ENCODE peak calls at places on chromosomes 12 and 14, in ten cellular contexts. B is activated CD4-positive, CD25-positive, alpha-beta regulatory T cell treated with anti-CD3 and anti-CD28 coated beads, Interleukin-2, amount 50 U/mL, for 16 hours; Q is neural crest cell; Z is HEK293T; U is stimulated activated naive CD8-positive, alpha-beta T cell treated with anti-CD3 and anti-CD28 coated beads, Interleukin-15, amount 100 ng/mL, for 72 hours; O is NCI-H524 treated with DMSO at 0.1 percent for 48 hours; R is stimulated activated CD4-positive, alpha-beta T cell treated with anti-CD3 and anti-CD28 coated beads, Interleukin-1b, Interleukin-23, amount 100 ng/mL, for 1 hour; N is HS-27A; S is CD8-positive, alpha-beta memory T cell; J is activated naive CD8-positive, alpha-beta T cell treated with anti-CD3 and anti-CD28 coated beads, Interleukin-2, amount 50 U/mL, for 24 hours. P is an unnamed sample.

GRCh38 chr14:103127861-103128598 is 4.8 kb downstream of the TNFAIP2 start:
- DNase-seq in Z (no peak), Q (no peak), J (no peak), U (no peak), R (no peak), N (no peak), B (no peak), S (no peak), O (no peak), P (no peak)

GRCh38 chr14:77520626-77521025 is 22.0 kb upstream of the ISM2 start:
- DNase-seq in Z (no peak), R (no peak), B (no peak), N (no peak), U (no peak), O (no peak), J (no peak), S (no peak), Q (no peak), P (no peak)

GRCh38 chr12:70823182-70823976 is 97.2 kb downstream of the PTPRR start:
- DNase-seq in J (no peak), O (no peak), Q (no peak), Z (no peak), B (no peak), S (no peak), U (no peak), R (no peak), N (no peak), P (no peak)

GRCh38 chr12:49301759-49302158 is 6.8 kb downstream of the PRPH start:
- DNase-seq in Z (no peak), R (no peak), S (no peak), J (no peak), O (no peak), U (no peak), Q (no peak), N (no peak), B (no peak), P (no peak)

GRCh38 chr12:20445693-20446092 is 77.4 kb downstream of the PDE3A start:
- DNase-seq in Q (no peak), U (no peak), O (no peak), Z (no peak), N (no peak), S (no peak), B (no peak), R (no peak), J (no peak), P (no peak)

GRCh38 chr12:124434364-124434763 is 133.0 kb downstream of the NCOR2 start:
- DNase-seq in Z (no peak), U (no peak), Q (no peak), J (no peak), B (no peak), O (no peak), S (no peak), N (no peak), R (no peak), P (no peak)

GRCh38 chr14:37591941-37592287 is 3.1 kb downstream of the FOXA1 start:
- DNase-seq in N (no peak), Z (no peak), U (no peak), Q (no peak), J (no peak), R (no peak), B (no peak), S (no peak), O (no peak), P (no peak)

GRCh38 chr14:101821528-101821927 is 60.0 kb downstream of the PPP2R5C start:
- DNase-seq in S (peak), J (no peak), N (no peak), U (peak), Q (no peak), O (no peak), B (no peak), Z (no peak), R (no peak), P (no peak)

GRCh38 chr12:121036810-121037326 is 2.2 kb downstream of the OASL start:
- DNase-seq in R (no peak), J (peak), U (peak), O (no peak), S (peak), B (no peak), N (no peak), Z (no peak), Q (no peak), P (no peak)

GRCh38 chr12:102631274-102631673 is 150.9 kb upstream of the IGF1 start:
- DNase-seq in Q (no peak), S (no peak), R (no peak), J (no peak), N (peak), O (no peak), U (no peak), Z (no peak), B (no peak), P (no peak)

GRCh38 chr12:122981036-122981471 is 573 bp downstream of the ARL6IP4 start:
- DNase-seq in Z (peak), Q (no peak), J (peak), U (peak), N (no peak), R (no peak), O (no peak), S (no peak), B (no peak), P (peak)

GRCh38 chr12:99287136-99287535 is 360.4 kb upstream of the GARIN6 start:
- DNase-seq in O (no peak), U (no peak), S (no peak), N (no peak), R (no peak), Q (no peak), Z (no peak), J (no peak), B (no peak), P (no peak)

GRCh38 chr14:92998957-92999356 is 76.0 kb downstream of the CHGA start:
- DNase-seq in Q (no peak), O (no peak), J (no peak), Z (no peak), N (no peak), B (no peak), S (no peak), R (no peak), U (no peak), P (no peak)

GRCh38 chr14:67973415-67973814 is 153.8 kb downstream of the RAD51B start:
- DNase-seq in J (no peak), Z (no peak), Q (no peak), N (no peak), O (no peak), S (no peak), B (no peak), R (no peak), U (no peak), P (no peak)

GRCh38 chr12:58939399-58940100 is 19.2 kb upstream of the LRIG3 start:
- DNase-seq in B (no peak), O (peak), J (no peak), N (no peak), U (no peak), R (no peak), S (no peak), Q (no peak), Z (no peak), P (no peak)

GRCh38 chr12:16197600-16197999 is 79.9 kb downstream of the SLC15A5 start:
- DNase-seq in U (no peak), J (no peak), R (no peak), Z (no peak), Q (no peak), O (no peak), S (no peak), N (no peak), B (no peak), P (no peak)

GRCh38 chr12:49294086-49294803 is 702 bp upstream of the PRPH start:
- DNase-seq in O (peak), U (no peak), R (no peak), Z (no peak), N (no peak), J (no peak), B (no peak), S (no peak), Q (no peak), P (peak)

GRCh38 chr12:108063192-108063591 is 65.9 kb upstream of the WSCD2 start:
- DNase-seq in N (no peak), U (no peak), R (no peak), O (no peak), S (no peak), Z (peak), B (no peak), J (no peak), Q (peak), P (no peak)

GRCh38 chr12:71045781-71046180 is 112.0 kb downstream of the TSPAN8 start:
- DNase-seq in N (peak), J (no peak), Z (no peak), O (no peak), Q (no peak), B (no peak), U (no peak), R (no peak), S (no peak), P (no peak)

GRCh38 chr12:57063991-57064725 is 14.2 kb upstream of the MYO1A start:
- DNase-seq in Q (no peak), N (no peak), O (no peak), J (peak), B (peak), R (no peak), U (peak), S (peak), Z (no peak), P (no peak)

GRCh38 chr12:20105938-20106337 is 262.4 kb upstream of the PDE3A start:
- DNase-seq in B (no peak), Q (no peak), O (no peak), Z (no peak), N (no peak), U (no peak), J (no peak), S (no peak), R (no peak), P (no peak)

GRCh38 chr14:37343307-37344094 is 145.8 kb downstream of the MIPOL1 start:
- DNase-seq in J (no peak), Z (no peak), S (no peak), B (no peak), N (no peak), O (no peak), U (no peak), R (no peak), Q (no peak), P (no peak)